ENCODE peak calls at places on chromosomes 11 and 22, in eight cellular contexts. C is SK-N-SH, G is GM23338, R is neural progenitor cell, U is GM23248, Y is MM.1S, N is hepatocyte, K is PC-3. S is an unnamed sample.

GRCh38 chr11:19686234-19686633 is 26.4 kb upstream of the NAV2 start:
- DNase-seq in C (no peak), G (no peak), R (no peak), U (no peak), Y (no peak), N (no peak), K (no peak), S (no peak)

GRCh38 chr11:111402411-111402810 is 23.3 kb upstream of the POU2AF1 start:
- DNase-seq in C (no peak), G (no peak), R (no peak), U (no peak), Y (no peak), N (no peak), K (no peak), S (no peak)

GRCh38 chr11:87597696-87598095 is 560.0 kb downstream of the TMEM135 start:
- DNase-seq in C (no peak), G (no peak), R (no peak), U (no peak), Y (no peak), N (no peak), K (no peak), S (no peak)

GRCh38 chr22:44575344-44576268 is 77.6 kb upstream of the RTL6 start:
- DNase-seq in C (peak), G (no peak), R (no peak), U (no peak), Y (no peak), N (no peak), K (no peak), S (no peak)

GRCh38 chr11:125442946-125443345 is 53.1 kb downstream of the FEZ1 start:
- DNase-seq in C (no peak), G (no peak), R (no peak), U (no peak), Y (no peak), N (no peak), K (no peak), S (no peak)

GRCh38 chr11:128767518-128767917 is 73.6 kb downstream of the FLI1 start:
- DNase-seq in C (no peak), G (no peak), R (no peak), U (peak), Y (no peak), N (no peak), K (peak), S (no peak)

GRCh38 chr11:67501854-67502253 is 3.3 kb downstream of the PITPNM1 start:
- DNase-seq in C (no peak), G (no peak), R (no peak), U (no peak), Y (no peak), N (no peak), K (no peak), S (no peak)

GRCh38 chr22:49209452-49210195 is 618.0 kb downstream of the BRD1 start:
- DNase-seq in C (peak), G (no peak), R (no peak), U (no peak), Y (no peak), N (peak), K (no peak), S (no peak)

GRCh38 chr22:41250127-41250526 is 9.4 kb upstream of the CHADL start:
- DNase-seq in C (no peak), G (no peak), R (no peak), U (no peak), Y (no peak), N (no peak), K (no peak), S (no peak)

GRCh38 chr11:83724704-83725114 is 438.5 kb upstream of the CCDC90B start:
- DNase-seq in C (peak), G (peak), R (peak), U (peak), Y (no peak), N (peak), K (peak), S (no peak)

GRCh38 chr11:111761056-111761455 is 5.1 kb downstream of the PPP2R1B start:
- DNase-seq in C (no peak), G (no peak), R (no peak), U (no peak), Y (no peak), N (no peak), K (no peak), S (no peak)

GRCh38 chr11:112249871-112250590 is 10.6 kb downstream of the PLET1 start:
- DNase-seq in C (no peak), G (no peak), R (no peak), U (peak), Y (no peak), N (peak), K (no peak), S (no peak)

GRCh38 chr11:117816846-117817212 is 7.7 kb downstream of the FXYD2 start:
- DNase-seq in C (no peak), G (no peak), R (no peak), U (no peak), Y (no peak), N (no peak), K (no peak), S (no peak)

GRCh38 chr22:36155702-36156101 is 4.9 kb downstream of the APOL3 start:
- DNase-seq in C (no peak), G (no peak), R (no peak), U (peak), Y (no peak), N (peak), K (no peak), S (no peak)

GRCh38 chr11:46210133-46210636 is 67.3 kb upstream of the CREB3L1 start:
- DNase-seq in C (no peak), G (no peak), R (no peak), U (peak), Y (peak), N (no peak), K (peak), S (no peak)

GRCh38 chr11:69371731-69372588 is 78.0 kb downstream of the MYEOV start:
- DNase-seq in C (no peak), G (no peak), R (no peak), U (no peak), Y (no peak), N (no peak), K (no peak), S (no peak)

GRCh38 chr11:108221981-108222685 is at the start of gene NPAT:
- DNase-seq in C (no peak), G (no peak), R (no peak), U (no peak), Y (no peak), N (no peak), K (no peak), S (peak)

GRCh38 chr11:111960916-111961315 is 23.8 kb downstream of the DIXDC1 start:
- DNase-seq in C (no peak), G (peak), R (no peak), U (peak), Y (no peak), N (peak), K (peak), S (no peak)

GRCh38 chr11:61011950-61012830 is 40.7 kb downstream of the CD6 start:
- DNase-seq in C (peak), G (no peak), R (peak), U (no peak), Y (no peak), N (no peak), K (no peak), S (no peak)

GRCh38 chr11:69744435-69744834 is 30.7 kb downstream of the FGF4 start:
- DNase-seq in C (no peak), G (peak), R (no peak), U (no peak), Y (no peak), N (peak), K (peak), S (no peak)

GRCh38 chr22:37906364-37907008 is 389 bp downstream of the MICALL1 start:
- DNase-seq in C (peak), G (peak), R (peak), U (peak), Y (peak), N (no peak), K (no peak), S (peak)

GRCh38 chr11:47270331-47271271 is 668 bp downstream of the MADD start:
- DNase-seq in C (peak), G (peak), R (no peak), U (peak), Y (peak), N (peak), K (peak), S (peak)

GRCh38 chr22:39463277-39463676 is 6.5 kb downstream of the MGAT3 start:
- DNase-seq in C (no peak), G (no peak), R (no peak), U (no peak), Y (no peak), N (no peak), K (no peak), S (no peak)

GRCh38 chr11:557328-558132 is 3.0 kb downstream of the LMNTD2 start:
- DNase-seq in C (no peak), G (no peak), R (no peak), U (no peak), Y (no peak), N (no peak), K (no peak), S (no peak)

GRCh38 chr11:289706-290620 is 1.0 kb downstream of the PGGHG start:
- DNase-seq in C (peak), G (no peak), R (no peak), U (no peak), Y (no peak), N (no peak), K (no peak), S (no peak)

GRCh38 chr11:111735262-111736116 is 30.7 kb downstream of the PPP2R1B start:
- DNase-seq in C (peak), G (no peak), R (no peak), U (peak), Y (no peak), N (peak), K (peak), S (no peak)

GRCh38 chr22:29061773-29062172 is at the start of gene C22orf31:
- DNase-seq in C (no peak), G (no peak), R (no peak), U (no peak), Y (no peak), N (no peak), K (no peak), S (no peak)

GRCh38 chr11:8608646-8609045 is 14.6 kb upstream of the STK33 start:
- DNase-seq in C (no peak), G (no peak), R (no peak), U (peak), Y (no peak), N (no peak), K (no peak), S (no peak)

GRCh38 chr11:102171101-102171500 is 60.9 kb downstream of the YAP1 start:
- DNase-seq in C (no peak), G (no peak), R (no peak), U (peak), Y (no peak), N (no peak), K (peak), S (no peak)

GRCh38 chr11:36376888-36377758 is 81.0 kb downstream of the PRR5L start:
- DNase-seq in C (peak), G (peak), R (peak), U (peak), Y (peak), N (peak), K (no peak), S (no peak)

GRCh38 chr11:93054881-93055280 is 85.4 kb downstream of the MTNR1B start:
- DNase-seq in C (no peak), G (no peak), R (no peak), U (peak), Y (no peak), N (peak), K (peak), S (no peak)

GRCh38 chr11:126628790-126629621 is 273.5 kb downstream of the ST3GAL4 start:
- DNase-seq in C (no peak), G (no peak), R (no peak), U (peak), Y (no peak), N (no peak), K (no peak), S (no peak)

GRCh38 chr11:78798567-78799170 is 224.0 kb upstream of the NARS2 start:
- DNase-seq in C (peak), G (peak), R (peak), U (peak), Y (peak), N (peak), K (peak), S (peak)

GRCh38 chr11:27497284-27497866 is 9.2 kb downstream of the LIN7C start:
- DNase-seq in C (peak), G (peak), R (no peak), U (peak), Y (peak), N (peak), K (peak), S (peak)

GRCh38 chr22:31363885-31364284 is 17.7 kb upstream of the PATZ1 start:
- DNase-seq in C (no peak), G (peak), R (no peak), U (no peak), Y (no peak), N (no peak), K (no peak), S (no peak)

GRCh38 chr11:2777396-2777795 is 77.6 kb upstream of the KCNQ1OT1 start:
- DNase-seq in C (no peak), G (no peak), R (no peak), U (peak), Y (no peak), N (peak), K (peak), S (no peak)

GRCh38 chr11:127919206-127920000 is 668.0 kb downstream of the ETS1 start:
- DNase-seq in C (no peak), G (no peak), R (no peak), U (peak), Y (no peak), N (no peak), K (peak), S (no peak)

GRCh38 chr11:14974723-14975587 is 2.8 kb upstream of the CALCA start:
- DNase-seq in C (peak), G (peak), R (peak), U (peak), Y (peak), N (peak), K (peak), S (peak)
- H3K27ac ChIP-seq in C (no peak), G (no peak), R (no peak), U (no peak), Y (no peak), N (no peak), K (no peak), S (no peak)

GRCh38 chr11:123702137-123702536 is 39.3 kb downstream of the ZNF202 start:
- DNase-seq in C (no peak), G (no peak), R (no peak), U (no peak), Y (no peak), N (no peak), K (no peak), S (no peak)

GRCh38 chr11:123707606-123708205 is 33.8 kb downstream of the ZNF202 start:
- DNase-seq in C (peak), G (peak), R (peak), U (peak), Y (peak), N (peak), K (peak), S (peak)

GRCh38 chr11:123704341-123704740 is 37.1 kb downstream of the ZNF202 start:
- DNase-seq in C (peak), G (peak), R (no peak), U (no peak), Y (no peak), N (no peak), K (no peak), S (no peak)

DNA sequence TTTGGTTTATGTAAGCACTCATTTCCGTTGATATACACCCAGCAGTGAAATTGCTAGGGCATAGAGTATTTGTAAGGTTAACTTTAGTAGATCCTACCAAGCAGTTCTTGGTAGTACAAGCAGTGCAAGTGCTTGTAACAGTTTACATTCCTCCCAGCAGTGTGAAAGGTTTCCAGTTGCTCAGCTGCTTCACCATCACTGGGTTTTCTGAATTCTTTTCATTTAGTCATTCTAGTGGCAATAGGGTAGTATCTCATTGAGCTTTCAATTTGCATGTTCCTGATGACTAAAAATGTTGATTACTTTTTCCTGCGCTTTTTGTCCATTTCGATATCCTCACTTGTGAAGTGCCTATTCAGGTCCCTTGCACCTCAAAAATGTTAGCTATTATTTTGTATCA is 34.3 kb downstream of the ZNF202 start:
- DNase-seq in C (no peak), G (no peak), R (no peak), U (no peak), Y (no peak), N (no peak), K (no peak), S (no peak)
- H2AFZ ChIP-seq in C (no peak), G (no peak), R (no peak), U (no peak), Y (no peak), N (no peak), K (no peak), S (no peak)

DNA sequence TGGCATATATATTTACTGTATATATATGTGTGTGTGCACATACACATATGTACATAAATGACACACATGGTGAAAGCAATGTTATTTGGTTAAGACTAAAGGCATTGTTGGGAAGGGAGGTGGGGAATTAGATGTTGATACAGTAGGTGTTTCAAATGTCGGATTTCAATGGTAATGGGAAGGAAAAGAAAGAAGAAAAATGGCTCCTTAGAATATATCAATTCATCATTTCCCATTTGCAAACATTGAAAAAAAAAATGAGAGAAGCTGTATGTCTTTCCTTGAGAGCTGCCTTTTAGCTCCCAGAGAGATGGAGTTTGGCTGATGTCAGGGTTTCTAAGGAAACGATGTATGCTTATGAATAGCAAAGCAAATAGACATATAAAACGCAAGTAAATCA is 33.4 kb upstream of the ATXN10 start:
- DNase-seq in C (no peak), G (no peak), R (no peak), U (no peak), Y (no peak), N (no peak), K (no peak), S (no peak)
- TF ChIP-seq EZH2phosphoT487 in C (no peak), G (no peak), R (no peak), U (no peak), Y (no peak), N (no peak), K (no peak), S (no peak)

GRCh38 chr11:130674686-130675085 is 226.2 kb downstream of the ADAMTS15 start:
- DNase-seq in C (no peak), G (no peak), R (peak), U (peak), Y (no peak), N (no peak), K (no peak), S (no peak)

GRCh38 chr11:130673698-130674097 is 225.3 kb downstream of the ADAMTS15 start:
- DNase-seq in C (no peak), G (no peak), R (no peak), U (peak), Y (no peak), N (no peak), K (no peak), S (no peak)

GRCh38 chr11:130675456-130675855 is 227.0 kb downstream of the ADAMTS15 start:
- DNase-seq in C (no peak), G (no peak), R (no peak), U (peak), Y (no peak), N (peak), K (no peak), S (no peak)

GRCh38 chr11:130671801-130672700 is 223.6 kb downstream of the ADAMTS15 start:
- DNase-seq in C (peak), G (no peak), R (peak), U (peak), Y (no peak), N (peak), K (peak), S (no peak)

DNA sequence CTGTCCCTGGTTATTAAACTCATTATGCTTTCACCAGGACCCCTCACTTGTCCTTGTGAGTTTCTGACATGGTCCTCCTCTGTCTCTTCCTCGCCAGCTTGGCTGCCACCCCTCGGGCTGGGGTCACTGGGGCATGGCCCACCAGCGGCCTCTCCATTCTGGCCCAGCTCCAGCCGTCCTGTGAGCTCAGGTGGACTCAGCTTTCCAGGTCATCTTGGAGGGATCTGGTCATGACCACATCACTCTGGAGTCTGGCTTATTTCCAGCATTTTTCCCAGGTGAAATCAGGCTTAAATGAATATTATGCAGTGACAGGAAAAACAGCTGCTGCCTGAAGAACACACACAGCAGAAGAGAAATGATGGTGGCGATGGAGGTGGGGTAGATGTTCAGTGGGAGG is 224.5 kb downstream of the ADAMTS15 start:
- DNase-seq in C (no peak), G (no peak), R (no peak), U (no peak), Y (no peak), N (peak), K (peak), S (no peak)
- H3K27ac ChIP-seq in C (no peak), G (no peak), R (no peak), U (no peak), Y (no peak), N (peak), K (no peak), S (no peak)

GRCh38 chr11:66467756-66468155 is 1.1 kb downstream of the PELI3 start:
- DNase-seq in C (peak), G (peak), R (peak), U (peak), Y (no peak), N (peak), K (peak), S (no peak)
- H2AFZ ChIP-seq in C (no peak), G (peak), R (no peak), U (peak), Y (peak), N (no peak), K (no peak), S (no peak)

DNA sequence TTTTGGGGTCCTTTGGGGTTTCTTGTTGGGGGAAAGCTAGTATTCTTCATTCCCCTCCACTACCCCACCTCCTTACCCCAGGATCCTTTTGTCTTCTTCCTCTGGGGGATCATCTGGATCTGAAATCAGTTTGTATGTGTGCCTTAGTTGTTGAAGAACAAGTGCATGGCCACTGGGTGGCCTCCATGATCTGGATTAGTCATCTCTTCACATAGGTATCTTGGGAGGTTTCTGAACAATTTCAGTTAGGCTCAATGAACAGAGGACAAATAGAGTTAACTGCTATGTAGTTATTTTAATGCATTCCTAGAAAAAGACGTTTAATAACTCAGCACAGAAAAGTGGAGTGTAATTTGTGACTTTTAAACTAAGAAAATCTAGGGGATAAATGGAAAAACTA is 7.1 kb upstream of the VWA5A start:
- DNase-seq in C (no peak), G (peak), R (peak), U (peak), Y (peak), N (peak), K (peak), S (peak)
- TF ChIP-seq EZH2phosphoT487 in C (no peak), G (no peak), R (no peak), U (no peak), Y (no peak), N (no peak), K (no peak), S (no peak)

S was measured in OCI-LY7.